ENCODE peak calls at places on chromosomes 7 and 10, in six cellular contexts. S, N, A, O, Y and C are unnamed samples.

GRCh38 chr7:36181668-36182067 is 28.6 kb downstream of the EEPD1 start:
- DNase-seq in S (no peak), N (no peak), A (no peak), O (no peak), Y (no peak), C (no peak)

GRCh38 chr10:44832595-44833390 is 78.3 kb upstream of the TMEM72 start:
- DNase-seq in S (no peak), N (no peak), A (no peak), O (no peak), Y (no peak), C (no peak)

GRCh38 chr7:156155988-156156733 is 343.9 kb upstream of the SHH start:
- DNase-seq in S (no peak), N (no peak), A (no peak), O (peak), Y (no peak), C (no peak)

GRCh38 chr10:36880898-36881297 is 244.5 kb upstream of the ANKRD30A start:
- DNase-seq in S (peak), N (no peak), A (no peak), O (peak), Y (peak), C (no peak)

GRCh38 chr7:135877799-135878198 is 99.4 kb downstream of the MTPN start:
- DNase-seq in S (peak), N (no peak), A (no peak), O (peak), Y (peak), C (no peak)

GRCh38 chr10:47453435-47454293 is 30.3 kb downstream of the ANXA8 start:
- DNase-seq in S (no peak), N (no peak), A (peak), O (no peak), Y (no peak), C (no peak)

GRCh38 chr10:104548090-104548489 is 93.0 kb upstream of the SORCS3 start:
- DNase-seq in S (peak), N (peak), A (no peak), O (peak), Y (no peak), C (peak)

GRCh38 chr7:103795787-103796186 is 193.7 kb downstream of the RELN start:
- DNase-seq in S (no peak), N (no peak), A (no peak), O (no peak), Y (no peak), C (no peak)

GRCh38 chr7:2814682-2815522 is 29.2 kb downstream of the GNA12 start:
- DNase-seq in S (no peak), N (peak), A (peak), O (peak), Y (peak), C (no peak)

GRCh38 chr7:17989546-17989945 is 38.1 kb downstream of the PRPS1L1 start:
- DNase-seq in S (peak), N (no peak), A (no peak), O (peak), Y (peak), C (no peak)

GRCh38 chr10:35546824-35547225 is 58.3 kb upstream of the GJD4 start:
- DNase-seq in S (peak), N (no peak), A (no peak), O (peak), Y (peak), C (no peak)

GRCh38 chr7:129298268-129298893 is 73.6 kb downstream of the AHCYL2 start:
- DNase-seq in S (peak), N (no peak), A (no peak), O (peak), Y (peak), C (peak)

GRCh38 chr7:157006205-157006747 is 4.2 kb downstream of the MNX1 start:
- DNase-seq in S (no peak), N (no peak), A (peak), O (no peak), Y (no peak), C (no peak)

GRCh38 chr10:86596266-86596665 is 58.1 kb upstream of the OPN4 start:
- DNase-seq in S (no peak), N (no peak), A (no peak), O (no peak), Y (no peak), C (no peak)

GRCh38 chr10:75049316-75050285 is 61.9 kb upstream of the SAMD8 start:
- DNase-seq in S (no peak), N (no peak), A (no peak), O (peak), Y (no peak), C (no peak)

GRCh38 chr7:2529161-2530075 is 9.8 kb downstream of the LFNG start:
- DNase-seq in S (peak), N (no peak), A (no peak), O (no peak), Y (peak), C (no peak)

GRCh38 chr7:124777268-124777667 is 11.7 kb upstream of the GPR37 start:
- DNase-seq in S (no peak), N (no peak), A (no peak), O (peak), Y (no peak), C (no peak)

GRCh38 chr10:4260483-4260882 is 475.5 kb upstream of the KLF6 start:
- DNase-seq in S (peak), N (no peak), A (no peak), O (no peak), Y (peak), C (no peak)

GRCh38 chr10:31749981-31750850 is 178.4 kb downstream of the ARHGAP12 start:
- DNase-seq in S (no peak), N (no peak), A (no peak), O (no peak), Y (peak), C (no peak)

GRCh38 chr7:106744507-106745180 is 83.7 kb upstream of the CCDC71L start:
- DNase-seq in S (no peak), N (no peak), A (no peak), O (no peak), Y (no peak), C (peak)

GRCh38 chr10:4120454-4120853 is 335.4 kb upstream of the KLF6 start:
- DNase-seq in S (no peak), N (no peak), A (no peak), O (peak), Y (peak), C (no peak)

GRCh38 chr10:104925232-104925851 is 284.3 kb downstream of the SORCS3 start:
- DNase-seq in S (no peak), N (peak), A (peak), O (peak), Y (no peak), C (peak)

GRCh38 chr7:16810573-16810972 is 5.8 kb upstream of the AGR2 start:
- DNase-seq in S (no peak), N (no peak), A (no peak), O (no peak), Y (no peak), C (no peak)

GRCh38 chr10:124292911-124293640 is 125.6 kb downstream of the OAT start:
- DNase-seq in S (no peak), N (no peak), A (peak), O (no peak), Y (no peak), C (no peak)

GRCh38 chr10:74988055-74988773 is 123.2 kb upstream of the SAMD8 start:
- DNase-seq in S (peak), N (no peak), A (no peak), O (no peak), Y (no peak), C (no peak)

GRCh38 chr10:132148261-132149251 is 38.2 kb upstream of the DPYSL4 start:
- DNase-seq in S (no peak), N (no peak), A (no peak), O (no peak), Y (no peak), C (no peak)

GRCh38 chr7:143286522-143286890 is 1.6 kb upstream of the CASP2 start:
- DNase-seq in S (no peak), N (no peak), A (no peak), O (no peak), Y (no peak), C (no peak)

GRCh38 chr10:58651040-58651439 is 138.4 kb downstream of the BICC1 start:
- DNase-seq in S (peak), N (no peak), A (no peak), O (no peak), Y (peak), C (no peak)

GRCh38 chr7:131606346-131607290 is 50.2 kb upstream of the PODXL start:
- DNase-seq in S (no peak), N (no peak), A (peak), O (peak), Y (no peak), C (no peak)

GRCh38 chr7:79434098-79434497 is 19.4 kb downstream of the MAGI2 start:
- DNase-seq in S (peak), N (no peak), A (no peak), O (peak), Y (peak), C (no peak)

GRCh38 chr7:41940760-41941343 is 238.0 kb upstream of the INHBA start:
- DNase-seq in S (peak), N (no peak), A (peak), O (peak), Y (peak), C (peak)

GRCh38 chr7:24797270-24797669 is 40.0 kb upstream of the GSDME start:
- DNase-seq in S (no peak), N (no peak), A (no peak), O (no peak), Y (no peak), C (no peak)

GRCh38 chr10:76329891-76330575 is 898.6 kb downstream of the LRMDA start:
- DNase-seq in S (peak), N (no peak), A (no peak), O (peak), Y (peak), C (no peak)

GRCh38 chr10:69446650-69447151 is 4.6 kb upstream of the TSPAN15 start:
- DNase-seq in S (peak), N (no peak), A (no peak), O (peak), Y (peak), C (no peak)

GRCh38 chr10:10498781-10499180 is 518.9 kb upstream of the CELF2 start:
- DNase-seq in S (peak), N (no peak), A (no peak), O (no peak), Y (peak), C (no peak)

GRCh38 chr10:29353887-29354561 is 65.2 kb downstream of the LYZL1 start:
- DNase-seq in S (no peak), N (no peak), A (no peak), O (no peak), Y (no peak), C (no peak)

GRCh38 chr10:62961951-62962523 is 145.9 kb upstream of the EGR2 start:
- DNase-seq in S (no peak), N (no peak), A (no peak), O (no peak), Y (peak), C (no peak)

GRCh38 chr10:62958980-62959379 is 142.8 kb upstream of the EGR2 start:
- DNase-seq in S (no peak), N (no peak), A (no peak), O (no peak), Y (no peak), C (no peak)

GRCh38 chr10:62960416-62960815 is 144.2 kb upstream of the EGR2 start:
- DNase-seq in S (peak), N (no peak), A (no peak), O (no peak), Y (peak), C (no peak)

DNA sequence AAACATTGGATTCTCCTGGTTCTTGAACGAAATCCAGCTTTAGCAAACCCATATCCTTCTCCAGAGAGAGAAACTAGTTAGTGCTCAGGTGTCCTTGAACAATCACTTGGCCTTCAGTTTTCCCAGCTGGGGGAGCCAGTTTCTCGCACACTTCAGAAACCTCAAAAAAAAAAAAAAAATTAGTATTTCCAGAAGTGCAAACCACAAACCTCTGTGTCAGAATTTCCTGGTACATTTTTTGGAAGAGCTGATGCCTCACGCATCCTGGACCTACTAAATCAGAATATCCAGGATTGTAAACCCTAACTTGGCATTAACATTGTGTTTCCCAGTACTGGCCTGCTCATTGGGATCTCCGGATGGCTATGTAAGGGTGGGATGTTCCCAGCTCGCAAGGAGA is 143.4 kb upstream of the EGR2 start:
- DNase-seq in S (no peak), N (no peak), A (no peak), O (no peak), Y (no peak), C (no peak)
- H3K14ac ChIP-seq in S (no peak), N (no peak), A (no peak), O (no peak), Y (no peak), C (no peak)

GRCh38 chr10:114521250-114521649 is 116.9 kb upstream of the AFAP1L2 start:
- DNase-seq in S (no peak), N (no peak), A (no peak), O (no peak), Y (no peak), C (no peak)

GRCh38 chr10:114526112-114526496 is 121.8 kb upstream of the AFAP1L2 start:
- DNase-seq in S (peak), N (no peak), A (no peak), O (no peak), Y (peak), C (no peak)

GRCh38 chr10:114523876-114524275 is 119.6 kb upstream of the AFAP1L2 start:
- DNase-seq in S (no peak), N (no peak), A (no peak), O (no peak), Y (no peak), C (no peak)

GRCh38 chr10:114526497-114527238 is 122.4 kb upstream of the AFAP1L2 start:
- DNase-seq in S (peak), N (peak), A (peak), O (peak), Y (peak), C (peak)

GRCh38 chr10:114525368-114525949 is 121.2 kb upstream of the AFAP1L2 start:
- DNase-seq in S (no peak), N (no peak), A (no peak), O (no peak), Y (peak), C (no peak)
- H3K4me2 ChIP-seq in S (no peak), N (peak), A (peak), O (no peak), Y (no peak), C (peak)

DNA sequence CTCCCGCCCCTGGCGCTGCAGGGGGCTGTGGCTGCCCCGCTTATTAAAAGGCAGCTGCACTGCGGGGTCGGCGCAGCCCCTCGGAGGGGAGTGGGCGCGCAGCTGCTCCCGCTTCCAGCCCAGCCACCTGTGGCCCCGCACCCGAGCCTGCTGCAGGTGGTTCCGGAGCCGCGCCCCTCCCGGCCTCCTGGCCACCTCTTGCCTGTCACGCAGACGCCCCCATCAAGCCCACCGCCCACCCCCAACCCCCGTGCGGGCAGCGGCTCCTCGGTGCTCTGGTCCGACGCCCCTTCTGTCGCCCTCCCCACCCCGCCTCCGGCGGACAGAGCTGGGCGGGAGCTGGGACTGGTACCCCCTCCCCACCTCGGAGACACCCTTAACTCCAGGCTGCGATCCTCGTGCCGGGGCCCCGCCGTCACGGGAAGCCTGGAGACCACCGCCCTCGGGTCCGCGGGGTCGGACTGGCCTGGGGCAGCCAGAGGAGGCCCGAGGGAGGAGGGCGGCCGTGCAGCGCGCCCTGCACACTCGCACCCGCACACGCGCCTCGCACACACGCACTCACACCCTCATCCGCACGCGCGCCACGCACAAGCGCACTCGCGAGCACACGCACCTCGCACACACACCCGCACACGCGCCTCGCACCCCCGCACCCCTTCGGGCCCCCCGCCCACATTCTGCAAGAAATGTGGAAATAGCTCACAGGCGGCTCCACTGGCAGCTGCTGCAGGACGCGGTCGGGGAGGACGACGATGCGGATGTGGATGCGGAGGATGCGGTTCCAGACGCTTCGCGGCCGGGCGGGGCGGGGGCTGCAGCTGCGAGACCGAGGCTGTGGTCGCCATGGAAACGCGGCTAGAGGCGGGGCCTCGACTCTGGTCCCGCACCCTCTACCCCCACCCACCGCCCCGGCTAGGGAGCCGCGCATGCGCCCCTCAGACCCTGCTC is at the start of gene CALY:
- DNase-seq in S (no peak), N (no peak), A (peak), O (no peak), Y (no peak), C (peak)
- H3K14ac ChIP-seq in S (no peak), N (no peak), A (no peak), O (no peak), Y (no peak), C (peak)

DNA sequence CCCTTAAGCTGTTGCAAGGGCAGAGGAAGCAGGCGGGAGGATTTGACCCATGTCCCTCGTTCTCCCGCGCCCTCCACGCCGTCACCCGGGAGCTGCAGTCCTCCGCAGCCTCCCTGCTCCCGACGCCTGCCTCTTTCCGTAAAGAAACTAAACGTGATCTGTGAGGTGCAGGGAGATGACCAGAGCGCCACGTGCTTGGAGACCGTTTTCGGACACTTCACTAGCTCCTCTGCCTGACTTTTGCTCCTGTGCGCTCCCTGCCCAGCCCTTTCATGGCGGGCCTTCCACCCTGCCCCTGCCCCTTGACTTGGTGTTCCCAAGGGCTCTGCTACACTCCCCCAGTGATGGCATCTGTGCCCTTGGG is 171.2 kb downstream of the LSM5 start:
- DNase-seq in S (no peak), N (no peak), A (no peak), O (no peak), Y (no peak), C (no peak)
- H3K4me2 ChIP-seq in S (no peak), N (no peak), A (no peak), O (no peak), Y (no peak), C (no peak)

GRCh38 chr10:118776033-118776432 is 21.3 kb upstream of the CACUL1 start:
- DNase-seq in S (no peak), N (no peak), A (no peak), O (no peak), Y (no peak), C (no peak)
- H3K14ac ChIP-seq in S (no peak), N (no peak), A (no peak), O (no peak), Y (no peak), C (no peak)

DNA sequence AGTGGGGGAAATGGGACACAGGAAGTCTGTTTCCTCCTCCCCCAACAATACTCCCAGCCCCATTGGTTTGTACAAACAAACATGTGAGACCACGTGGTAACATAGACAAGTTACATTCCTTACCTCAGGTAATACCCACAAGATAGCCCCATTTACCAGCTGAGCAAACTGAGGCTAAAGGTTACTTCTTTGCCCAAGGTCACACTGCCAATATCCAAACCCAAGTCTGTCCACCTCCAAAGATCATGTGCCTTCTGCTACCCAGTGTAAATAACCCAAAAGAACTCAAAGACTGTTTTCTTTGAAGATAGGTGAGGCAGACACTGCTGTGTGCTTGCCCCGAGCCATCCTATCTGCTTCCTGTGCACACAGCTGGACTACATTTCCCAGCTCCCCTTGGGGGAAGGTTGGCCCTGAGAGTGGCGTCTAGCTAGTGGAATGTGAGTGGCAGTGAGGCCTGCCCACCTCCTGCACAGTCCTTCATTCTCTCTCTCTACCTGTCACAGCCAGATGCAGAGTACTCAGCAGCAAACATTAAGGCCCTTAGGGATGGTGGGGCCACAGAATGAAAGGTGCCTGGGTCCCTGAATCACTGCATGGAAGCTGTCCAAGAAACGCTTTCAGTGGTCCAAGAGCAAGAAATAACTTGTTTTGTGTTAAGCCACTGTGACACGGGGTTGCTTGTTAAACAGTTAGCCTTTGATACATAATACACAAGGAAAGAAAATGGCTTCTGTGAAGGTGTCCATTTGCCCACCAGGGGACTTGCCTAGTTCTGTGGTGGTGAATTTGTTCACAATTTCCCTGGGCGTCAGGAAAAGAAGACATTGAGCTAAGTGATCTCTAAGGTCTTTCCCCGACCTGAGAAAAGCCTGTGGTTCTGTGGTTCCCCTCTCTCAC is 257.7 kb upstream of the NFE2L3 start:
- DNase-seq in S (no peak), N (peak), A (peak), O (peak), Y (no peak), C (no peak)
- H3K4me2 ChIP-seq in S (no peak), N (peak), A (no peak), O (no peak), Y (no peak), C (no peak)

GRCh38 chr7:105281966-105282365 is 106.8 kb downstream of the SRPK2 start:
- DNase-seq in S (no peak), N (no peak), A (no peak), O (no peak), Y (no peak), C (no peak)
- H3K14ac ChIP-seq in S (no peak), N (no peak), A (no peak), O (no peak), Y (no peak), C (no peak)